ENCODE peak calls at places on chromosomes 13 and 19, in eight cellular contexts. N is GM23338, A is NB4, D is kidney, O is neural progenitor cell, L is astrocyte of the spinal cord, F is HL-60, Z is fibroblast of the aortic adventitia. K is an unnamed sample.

GRCh38 chr19:12884926-12885748 is 1.9 kb downstream of the KLF1 start:
- DNase-seq in N (peak; percentile 100), A (peak; percentile 82), D (peak; percentile 92), O (peak; percentile 87), L (peak; percentile 23), F (peak; percentile 93), Z (peak; percentile 22), K (peak; percentile 68)

GRCh38 chr13:43935878-43936277 is 56.2 kb downstream of the LACC1 start:
- DNase-seq in N (no peak), A (no peak), D (no peak), O (no peak), L (no peak), F (no peak), Z (peak; percentile 16), K (peak; percentile 26)

GRCh38 chr13:98729526-98730057 is 22.9 kb downstream of the SLC15A1 start:
- DNase-seq in N (no peak), A (no peak), D (peak; percentile 63), O (no peak), L (no peak), F (no peak), Z (no peak), K (no peak)

GRCh38 chr19:55340144-55340783 is 588 bp downstream of the KMT5C start:
- DNase-seq in N (no peak), A (peak; percentile 31), D (peak; percentile 82), O (no peak), L (no peak), F (no peak), Z (no peak), K (peak; percentile 20)

GRCh38 chr19:408441-409005 is 424 bp downstream of the C2CD4C start:
- DNase-seq in N (no peak), A (peak; percentile 19), D (peak; percentile 75), O (no peak), L (no peak), F (no peak), Z (no peak), K (no peak)

GRCh38 chr13:53250272-53250875 is 221.8 kb downstream of the OLFM4 start:
- DNase-seq in N (peak; percentile 92), A (peak; percentile 83), D (no peak), O (peak; percentile 93), L (peak; percentile 72), F (peak; percentile 73), Z (peak; percentile 81), K (peak; percentile 79)

GRCh38 chr13:97855570-97855970 is 97.9 kb upstream of the IPO5 start:
- DNase-seq in N (peak; percentile 92), A (peak; percentile 65), D (no peak), O (peak; percentile 88), L (peak; percentile 80), F (peak; percentile 46), Z (peak; percentile 92), K (peak; percentile 89)

GRCh38 chr19:8702350-8702749 is 3.8 kb upstream of the ACTL9 start:
- DNase-seq in N (no peak), A (peak; percentile 100), D (no peak), O (no peak), L (no peak), F (peak; percentile 22), Z (no peak), K (no peak)

GRCh38 chr13:46903748-46904147 is 6.9 kb upstream of the HTR2A start:
- DNase-seq in N (no peak), A (no peak), D (no peak), O (no peak), L (peak; percentile 43), F (no peak), Z (peak; percentile 40), K (peak; percentile 45)

GRCh38 chr13:75480691-75481175 is 1.2 kb downstream of the TBC1D4 start:
- DNase-seq in N (peak; percentile 84), A (peak; percentile 54), D (peak; percentile 89), O (peak; percentile 65), L (peak; percentile 58), F (peak; percentile 58), Z (peak; percentile 56), K (peak; percentile 57)

GRCh38 chr13:80873589-80873988 is 532.7 kb upstream of the SPRY2 start:
- DNase-seq in N (no peak), A (peak; percentile 66), D (no peak), O (no peak), L (no peak), F (peak; percentile 95), Z (no peak), K (peak; percentile 9)

DNA sequence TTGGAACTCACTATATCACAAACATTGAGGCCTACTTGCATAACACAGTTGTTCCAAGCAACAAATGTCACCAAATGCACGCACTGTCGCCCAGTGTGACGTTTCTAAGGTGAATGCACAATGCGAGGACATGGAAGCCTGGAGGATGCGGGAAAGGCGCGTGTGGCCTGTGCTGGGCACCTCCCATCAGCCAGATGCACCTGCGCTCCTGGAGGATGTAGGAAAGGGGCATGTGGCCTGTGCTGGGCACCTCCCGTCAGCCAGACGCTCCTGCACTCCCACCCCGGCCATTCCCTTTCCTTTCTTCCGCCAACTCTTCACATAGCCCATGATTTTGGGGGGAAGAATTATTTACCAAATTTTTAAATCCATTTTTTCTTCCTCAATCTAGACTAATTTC is 202.4 kb upstream of the SOX1 start:
- DNase-seq in N (no peak), A (no peak), D (no peak), O (no peak), L (no peak), F (no peak), Z (no peak), K (no peak)
- TF ChIP-seq CTCF in N (no peak), A (no peak), D (no peak), O (no peak), L (no peak), F (no peak), Z (no peak), K (no peak)

DNA sequence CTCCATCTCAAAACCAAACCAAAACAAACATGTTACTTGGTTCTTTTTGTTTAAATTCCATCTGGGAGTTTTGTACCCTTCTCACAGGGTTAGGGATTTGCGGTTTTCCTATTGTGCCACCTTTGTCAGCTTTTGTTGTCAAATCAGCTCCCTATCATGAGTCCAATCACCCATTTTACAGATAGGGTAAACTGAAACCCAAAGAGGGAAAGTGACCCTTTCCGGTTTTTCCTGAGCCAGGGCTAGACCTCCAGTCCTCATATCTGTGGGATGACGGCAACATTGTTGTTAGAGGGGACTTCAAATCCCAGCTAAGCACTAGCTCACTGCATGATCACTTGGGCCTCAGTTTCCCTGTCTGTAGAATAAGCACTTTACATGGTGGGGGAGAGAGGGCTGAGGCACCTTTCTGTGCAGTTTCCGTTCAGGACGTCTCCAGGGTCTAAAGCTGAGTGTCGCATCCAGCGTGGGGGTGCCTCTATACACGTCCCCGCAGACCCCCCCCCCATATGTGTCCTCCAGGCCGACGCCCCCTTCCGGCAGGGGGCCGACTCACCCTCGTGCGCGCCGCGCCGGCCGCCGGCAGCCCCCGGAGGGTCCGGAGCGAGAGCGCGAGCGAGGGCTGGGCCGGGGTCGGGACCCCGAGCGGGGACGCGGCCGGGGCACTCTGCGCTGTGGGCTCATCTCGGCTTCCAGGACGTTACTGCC is 3.9 kb downstream of the CCDC194 start:
- DNase-seq in N (peak; percentile 42), A (no peak), D (no peak), O (no peak), L (no peak), F (no peak), Z (no peak), K (no peak)
- TF ChIP-seq CTCF in N (peak; percentile 46), A (no peak), D (no peak), O (peak; percentile 50), L (peak; percentile 14), F (no peak), Z (no peak), K (no peak)

DNA sequence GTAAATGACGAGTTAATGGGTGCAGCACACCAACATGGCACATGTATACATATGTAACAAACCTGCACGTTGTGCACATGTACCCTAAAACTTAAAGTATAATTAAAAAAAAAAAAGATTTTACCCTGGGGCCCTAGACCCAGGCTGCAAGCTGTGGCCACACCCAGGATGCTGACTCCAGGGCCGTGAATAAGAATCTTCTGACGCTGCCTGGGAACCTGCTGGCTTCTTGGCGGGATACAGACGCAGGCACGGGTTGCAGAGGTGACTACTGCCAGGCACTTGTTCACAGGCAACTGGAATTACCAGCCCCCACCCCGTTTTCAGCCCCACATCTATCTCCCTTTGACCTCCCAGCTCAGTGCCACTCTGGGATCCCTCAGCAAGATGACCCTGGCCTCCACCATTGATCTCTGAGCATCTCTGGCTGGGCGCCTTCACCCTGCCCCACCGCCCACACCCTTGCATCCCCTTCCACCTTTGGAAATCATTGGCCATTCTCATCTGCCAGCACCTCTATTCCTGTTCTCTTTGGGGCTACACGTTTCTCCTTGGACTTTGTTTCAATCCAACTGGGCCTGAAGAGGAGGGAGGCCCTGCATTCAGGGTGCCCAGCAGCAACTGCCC is 21.1 kb upstream of the CFAP97D2 start:
- DNase-seq in N (no peak), A (no peak), D (peak; percentile 43), O (no peak), L (no peak), F (no peak), Z (no peak), K (no peak)
- TF ChIP-seq CTCF in N (no peak), A (no peak), D (no peak), O (no peak), L (no peak), F (no peak), Z (no peak), K (no peak)

GRCh38 chr13:110323172-110323851 is 16.2 kb downstream of the COL4A2 start:
- DNase-seq in N (peak; percentile 67), A (no peak), D (no peak), O (no peak), L (peak; percentile 96), F (no peak), Z (peak; percentile 26), K (peak; percentile 83)

GRCh38 chr13:110326263-110326904 is 19.3 kb downstream of the COL4A2 start:
- DNase-seq in N (no peak), A (no peak), D (no peak), O (no peak), L (no peak), F (no peak), Z (no peak), K (no peak)

GRCh38 chr13:110322828-110323171 is 15.7 kb downstream of the COL4A2 start:
- DNase-seq in N (no peak), A (no peak), D (no peak), O (no peak), L (no peak), F (no peak), Z (no peak), K (no peak)

GRCh38 chr13:110322126-110322827 is 15.2 kb downstream of the COL4A2 start:
- DNase-seq in N (no peak), A (no peak), D (peak; percentile 72), O (no peak), L (no peak), F (no peak), Z (no peak), K (no peak)

DNA sequence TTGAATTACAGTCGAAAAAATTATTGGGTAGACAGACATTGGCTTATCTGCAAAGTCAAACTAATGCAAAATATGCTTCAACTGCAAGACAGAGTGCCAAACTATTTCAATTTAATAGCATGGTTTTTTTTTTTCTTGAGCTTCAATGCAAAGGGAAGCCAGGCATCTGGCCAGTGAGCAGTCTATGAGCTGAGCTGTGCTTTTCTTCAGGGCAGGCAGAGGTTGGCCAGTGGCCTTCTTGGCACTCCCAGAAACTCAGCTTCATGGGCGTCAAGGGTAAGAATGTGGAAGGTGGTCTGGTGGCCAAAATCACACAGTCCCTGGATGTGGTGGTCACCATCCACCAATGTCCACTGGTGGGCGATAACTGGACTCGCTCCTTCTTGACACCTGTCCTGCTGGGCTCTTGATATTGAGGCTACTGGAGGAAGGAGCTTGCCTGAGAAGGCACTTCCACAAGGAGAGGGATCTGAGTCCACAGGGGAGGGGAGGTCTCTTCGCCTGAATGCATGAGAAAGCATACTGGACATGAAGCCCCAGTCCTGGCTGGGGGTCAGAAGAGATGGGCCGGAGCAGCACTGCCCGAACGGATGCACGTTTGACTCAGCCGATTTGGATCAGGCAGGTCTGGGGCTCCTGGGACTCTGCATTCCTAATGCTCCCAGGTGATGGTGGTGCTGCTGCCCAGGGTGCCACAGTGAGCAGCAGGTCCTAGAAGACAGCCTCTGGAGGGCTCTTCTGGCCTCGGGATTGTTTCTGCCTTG is 17.1 kb downstream of the COL4A2 start:
- DNase-seq in N (no peak), A (no peak), D (no peak), O (no peak), L (no peak), F (no peak), Z (peak; percentile 66), K (no peak)
- TF ChIP-seq CTCF in N (no peak), A (no peak), D (no peak), O (no peak), L (no peak), F (no peak), Z (no peak), K (no peak)

K was measured in cardiac fibroblast.